ENCODE peak calls at places on chromosomes 2 and 18, in nine cellular contexts. One of them, this sample, is unnamed.

GRCh38 chr2:132701810-132702209 is 31.8 kb upstream of the LYPD1 start:
- DNase-seq in head of caudate nucleus: no peak
- DNase-seq in NCI-H1092 treated with DMSO at 0.1 percent for 48 hours: no peak
- DNase-seq in transverse colon: no peak
- DNase-seq in fibroblast of lung: peak
- DNase-seq in bronchial epithelial cell: peak
- DNase-seq in NCI-H748 treated with DMSO at 0.1 percent for 48 hours: no peak
- DNase-seq in non-pigmented ciliary epithelial cell: no peak
- DNase-seq in RCC 7860: peak
- DNase-seq in this sample: no peak

GRCh38 chr2:204892506-204893255 is 347.4 kb downstream of the PARD3B start:
- DNase-seq in head of caudate nucleus: no peak
- DNase-seq in NCI-H1092 treated with DMSO at 0.1 percent for 48 hours: no peak
- DNase-seq in transverse colon: no peak
- DNase-seq in fibroblast of lung: no peak
- DNase-seq in bronchial epithelial cell: peak
- DNase-seq in NCI-H748 treated with DMSO at 0.1 percent for 48 hours: no peak
- DNase-seq in non-pigmented ciliary epithelial cell: peak
- DNase-seq in RCC 7860: peak
- DNase-seq in this sample: no peak

GRCh38 chr2:85799215-85799956 is 45.6 kb downstream of the ATOH8 start:
- DNase-seq in head of caudate nucleus: no peak
- DNase-seq in NCI-H1092 treated with DMSO at 0.1 percent for 48 hours: no peak
- DNase-seq in transverse colon: peak
- DNase-seq in fibroblast of lung: no peak
- DNase-seq in bronchial epithelial cell: peak
- DNase-seq in NCI-H748 treated with DMSO at 0.1 percent for 48 hours: no peak
- DNase-seq in non-pigmented ciliary epithelial cell: no peak
- DNase-seq in RCC 7860: peak
- DNase-seq in this sample: no peak

GRCh38 chr18:34921811-34922385 is 119.3 kb upstream of the MAPRE2 start:
- DNase-seq in head of caudate nucleus: no peak
- DNase-seq in NCI-H1092 treated with DMSO at 0.1 percent for 48 hours: no peak
- DNase-seq in transverse colon: no peak
- DNase-seq in fibroblast of lung: no peak
- DNase-seq in bronchial epithelial cell: no peak
- DNase-seq in NCI-H748 treated with DMSO at 0.1 percent for 48 hours: no peak
- DNase-seq in non-pigmented ciliary epithelial cell: no peak
- DNase-seq in RCC 7860: no peak
- DNase-seq in this sample: no peak

GRCh38 chr2:38013158-38013752 is 62.7 kb downstream of the CYP1B1 start:
- DNase-seq in head of caudate nucleus: no peak
- DNase-seq in NCI-H1092 treated with DMSO at 0.1 percent for 48 hours: no peak
- DNase-seq in transverse colon: no peak
- DNase-seq in fibroblast of lung: peak
- DNase-seq in bronchial epithelial cell: peak
- DNase-seq in NCI-H748 treated with DMSO at 0.1 percent for 48 hours: no peak
- DNase-seq in non-pigmented ciliary epithelial cell: peak
- DNase-seq in RCC 7860: peak
- DNase-seq in this sample: no peak

GRCh38 chr2:104703669-104704068 is 150.2 kb upstream of the POU3F3 start:
- DNase-seq in head of caudate nucleus: no peak
- DNase-seq in NCI-H1092 treated with DMSO at 0.1 percent for 48 hours: no peak
- DNase-seq in transverse colon: no peak
- DNase-seq in fibroblast of lung: no peak
- DNase-seq in bronchial epithelial cell: peak
- DNase-seq in NCI-H748 treated with DMSO at 0.1 percent for 48 hours: peak
- DNase-seq in non-pigmented ciliary epithelial cell: no peak
- DNase-seq in RCC 7860: no peak
- DNase-seq in this sample: no peak

GRCh38 chr2:47274054-47274779 is 119.1 kb upstream of the STPG4 start:
- DNase-seq in head of caudate nucleus: no peak
- DNase-seq in NCI-H1092 treated with DMSO at 0.1 percent for 48 hours: no peak
- DNase-seq in transverse colon: no peak
- DNase-seq in fibroblast of lung: peak
- DNase-seq in bronchial epithelial cell: peak
- DNase-seq in NCI-H748 treated with DMSO at 0.1 percent for 48 hours: no peak
- DNase-seq in non-pigmented ciliary epithelial cell: peak
- DNase-seq in RCC 7860: no peak
- DNase-seq in this sample: no peak

GRCh38 chr18:22219568-22220355 is 50.4 kb downstream of the GATA6 start:
- DNase-seq in head of caudate nucleus: no peak
- DNase-seq in NCI-H1092 treated with DMSO at 0.1 percent for 48 hours: no peak
- DNase-seq in transverse colon: no peak
- DNase-seq in fibroblast of lung: no peak
- DNase-seq in bronchial epithelial cell: no peak
- DNase-seq in NCI-H748 treated with DMSO at 0.1 percent for 48 hours: no peak
- DNase-seq in non-pigmented ciliary epithelial cell: no peak
- DNase-seq in RCC 7860: no peak
- DNase-seq in this sample: no peak

GRCh38 chr2:161416294-161416632 is at the start of gene TBR1:
- DNase-seq in head of caudate nucleus: no peak
- DNase-seq in NCI-H1092 treated with DMSO at 0.1 percent for 48 hours: no peak
- DNase-seq in transverse colon: no peak
- DNase-seq in fibroblast of lung: peak
- DNase-seq in bronchial epithelial cell: peak
- DNase-seq in NCI-H748 treated with DMSO at 0.1 percent for 48 hours: no peak
- DNase-seq in non-pigmented ciliary epithelial cell: no peak
- DNase-seq in RCC 7860: no peak
- DNase-seq in this sample: no peak

GRCh38 chr2:197184959-197185586 is 125.5 kb downstream of the ANKRD44 start:
- DNase-seq in head of caudate nucleus: peak
- DNase-seq in NCI-H1092 treated with DMSO at 0.1 percent for 48 hours: no peak
- DNase-seq in transverse colon: no peak
- DNase-seq in fibroblast of lung: peak
- DNase-seq in bronchial epithelial cell: peak
- DNase-seq in NCI-H748 treated with DMSO at 0.1 percent for 48 hours: no peak
- DNase-seq in non-pigmented ciliary epithelial cell: no peak
- DNase-seq in RCC 7860: peak
- DNase-seq in this sample: no peak

GRCh38 chr18:49041677-49042570 is 91.2 kb upstream of the SMAD7 start:
- DNase-seq in head of caudate nucleus: peak
- DNase-seq in NCI-H1092 treated with DMSO at 0.1 percent for 48 hours: peak
- DNase-seq in transverse colon: peak
- DNase-seq in fibroblast of lung: peak
- DNase-seq in bronchial epithelial cell: peak
- DNase-seq in NCI-H748 treated with DMSO at 0.1 percent for 48 hours: peak
- DNase-seq in non-pigmented ciliary epithelial cell: no peak
- DNase-seq in RCC 7860: no peak
- DNase-seq in this sample: no peak

GRCh38 chr2:185475868-185476267 is 262.7 kb upstream of the FSIP2 start:
- DNase-seq in head of caudate nucleus: no peak
- DNase-seq in NCI-H1092 treated with DMSO at 0.1 percent for 48 hours: peak
- DNase-seq in transverse colon: no peak
- DNase-seq in fibroblast of lung: no peak
- DNase-seq in bronchial epithelial cell: no peak
- DNase-seq in NCI-H748 treated with DMSO at 0.1 percent for 48 hours: peak
- DNase-seq in non-pigmented ciliary epithelial cell: no peak
- DNase-seq in RCC 7860: no peak
- DNase-seq in this sample: no peak

GRCh38 chr2:20514596-20515269 is 67.9 kb downstream of the RHOB start:
- DNase-seq in head of caudate nucleus: no peak
- DNase-seq in NCI-H1092 treated with DMSO at 0.1 percent for 48 hours: no peak
- DNase-seq in transverse colon: peak
- DNase-seq in fibroblast of lung: peak
- DNase-seq in bronchial epithelial cell: peak
- DNase-seq in NCI-H748 treated with DMSO at 0.1 percent for 48 hours: no peak
- DNase-seq in non-pigmented ciliary epithelial cell: peak
- DNase-seq in RCC 7860: peak
- DNase-seq in this sample: no peak

GRCh38 chr18:21272016-21272582 is 30.1 kb downstream of the GREB1L start:
- DNase-seq in head of caudate nucleus: no peak
- DNase-seq in NCI-H1092 treated with DMSO at 0.1 percent for 48 hours: no peak
- DNase-seq in transverse colon: no peak
- DNase-seq in fibroblast of lung: no peak
- DNase-seq in bronchial epithelial cell: no peak
- DNase-seq in NCI-H748 treated with DMSO at 0.1 percent for 48 hours: no peak
- DNase-seq in non-pigmented ciliary epithelial cell: no peak
- DNase-seq in RCC 7860: no peak
- DNase-seq in this sample: no peak

GRCh38 chr2:135694711-135695110 is 46.9 kb upstream of the UBXN4 start:
- DNase-seq in head of caudate nucleus: no peak
- DNase-seq in NCI-H1092 treated with DMSO at 0.1 percent for 48 hours: no peak
- DNase-seq in transverse colon: no peak
- DNase-seq in fibroblast of lung: peak
- DNase-seq in bronchial epithelial cell: no peak
- DNase-seq in NCI-H748 treated with DMSO at 0.1 percent for 48 hours: no peak
- DNase-seq in non-pigmented ciliary epithelial cell: no peak
- DNase-seq in RCC 7860: no peak
- DNase-seq in this sample: no peak

GRCh38 chr2:54589340-54590215 is 133.5 kb downstream of the SPTBN1 start:
- DNase-seq in head of caudate nucleus: no peak
- DNase-seq in NCI-H1092 treated with DMSO at 0.1 percent for 48 hours: no peak
- DNase-seq in transverse colon: peak
- DNase-seq in fibroblast of lung: peak
- DNase-seq in bronchial epithelial cell: peak
- DNase-seq in NCI-H748 treated with DMSO at 0.1 percent for 48 hours: no peak
- DNase-seq in non-pigmented ciliary epithelial cell: no peak
- DNase-seq in RCC 7860: no peak
- DNase-seq in this sample: no peak

GRCh38 chr2:20382965-20383800 is 32.5 kb upstream of the PUM2 start:
- DNase-seq in head of caudate nucleus: no peak
- DNase-seq in NCI-H1092 treated with DMSO at 0.1 percent for 48 hours: no peak
- DNase-seq in transverse colon: no peak
- DNase-seq in fibroblast of lung: peak
- DNase-seq in bronchial epithelial cell: peak
- DNase-seq in NCI-H748 treated with DMSO at 0.1 percent for 48 hours: no peak
- DNase-seq in non-pigmented ciliary epithelial cell: peak
- DNase-seq in RCC 7860: peak
- DNase-seq in this sample: no peak

GRCh38 chr18:56330381-56331115 is 307.8 kb downstream of the TXNL1 start:
- DNase-seq in head of caudate nucleus: no peak
- DNase-seq in NCI-H1092 treated with DMSO at 0.1 percent for 48 hours: no peak
- DNase-seq in transverse colon: no peak
- DNase-seq in fibroblast of lung: no peak
- DNase-seq in bronchial epithelial cell: no peak
- DNase-seq in NCI-H748 treated with DMSO at 0.1 percent for 48 hours: no peak
- DNase-seq in non-pigmented ciliary epithelial cell: no peak
- DNase-seq in RCC 7860: no peak
- DNase-seq in this sample: no peak

GRCh38 chr2:185318271-185318724 is 420.3 kb upstream of the FSIP2 start:
- DNase-seq in head of caudate nucleus: no peak
- DNase-seq in NCI-H1092 treated with DMSO at 0.1 percent for 48 hours: no peak
- DNase-seq in transverse colon: no peak
- DNase-seq in fibroblast of lung: no peak
- DNase-seq in bronchial epithelial cell: peak
- DNase-seq in NCI-H748 treated with DMSO at 0.1 percent for 48 hours: no peak
- DNase-seq in non-pigmented ciliary epithelial cell: no peak
- DNase-seq in RCC 7860: no peak
- DNase-seq in this sample: no peak

GRCh38 chr2:158043181-158043948 is 58.3 kb upstream of the UPP2 start:
- DNase-seq in head of caudate nucleus: no peak
- DNase-seq in NCI-H1092 treated with DMSO at 0.1 percent for 48 hours: no peak
- DNase-seq in transverse colon: no peak
- DNase-seq in fibroblast of lung: no peak
- DNase-seq in bronchial epithelial cell: no peak
- DNase-seq in NCI-H748 treated with DMSO at 0.1 percent for 48 hours: no peak
- DNase-seq in non-pigmented ciliary epithelial cell: no peak
- DNase-seq in RCC 7860: no peak
- DNase-seq in this sample: no peak

GRCh38 chr18:33720133-33720532 is 142.1 kb downstream of the ASXL3 start:
- DNase-seq in head of caudate nucleus: no peak
- DNase-seq in NCI-H1092 treated with DMSO at 0.1 percent for 48 hours: no peak
- DNase-seq in transverse colon: no peak
- DNase-seq in fibroblast of lung: peak
- DNase-seq in bronchial epithelial cell: peak
- DNase-seq in NCI-H748 treated with DMSO at 0.1 percent for 48 hours: no peak
- DNase-seq in non-pigmented ciliary epithelial cell: peak
- DNase-seq in RCC 7860: no peak
- DNase-seq in this sample: no peak

GRCh38 chr2:101012054-101012705 is 10.1 kb downstream of the RPL31 start:
- DNase-seq in head of caudate nucleus: peak
- DNase-seq in NCI-H1092 treated with DMSO at 0.1 percent for 48 hours: no peak
- DNase-seq in transverse colon: no peak
- DNase-seq in fibroblast of lung: no peak
- DNase-seq in bronchial epithelial cell: no peak
- DNase-seq in NCI-H748 treated with DMSO at 0.1 percent for 48 hours: no peak
- DNase-seq in non-pigmented ciliary epithelial cell: no peak
- DNase-seq in RCC 7860: no peak
- DNase-seq in this sample: no peak

GRCh38 chr2:46847185-46847710 is 68.4 kb downstream of the MCFD2 start:
- DNase-seq in head of caudate nucleus: peak
- DNase-seq in NCI-H1092 treated with DMSO at 0.1 percent for 48 hours: peak
- DNase-seq in transverse colon: peak
- DNase-seq in fibroblast of lung: peak
- DNase-seq in bronchial epithelial cell: peak
- DNase-seq in NCI-H748 treated with DMSO at 0.1 percent for 48 hours: no peak
- DNase-seq in non-pigmented ciliary epithelial cell: peak
- DNase-seq in RCC 7860: peak
- DNase-seq in this sample: no peak

GRCh38 chr2:233974530-233975071 is 57.4 kb downstream of the TRPM8 start:
- DNase-seq in head of caudate nucleus: peak
- DNase-seq in NCI-H1092 treated with DMSO at 0.1 percent for 48 hours: peak
- DNase-seq in transverse colon: no peak
- DNase-seq in fibroblast of lung: peak
- DNase-seq in bronchial epithelial cell: peak
- DNase-seq in NCI-H748 treated with DMSO at 0.1 percent for 48 hours: no peak
- DNase-seq in non-pigmented ciliary epithelial cell: peak
- DNase-seq in RCC 7860: peak
- DNase-seq in this sample: no peak

GRCh38 chr18:37649930-37650329 is 84.3 kb upstream of the CELF4 start:
- DNase-seq in head of caudate nucleus: no peak
- DNase-seq in NCI-H1092 treated with DMSO at 0.1 percent for 48 hours: no peak
- DNase-seq in transverse colon: no peak
- DNase-seq in fibroblast of lung: no peak
- DNase-seq in bronchial epithelial cell: peak
- DNase-seq in NCI-H748 treated with DMSO at 0.1 percent for 48 hours: no peak
- DNase-seq in non-pigmented ciliary epithelial cell: no peak
- DNase-seq in RCC 7860: no peak
- DNase-seq in this sample: no peak

GRCh38 chr2:186718895-186719294 is 25.0 kb downstream of the FAM171B start:
- DNase-seq in head of caudate nucleus: no peak
- DNase-seq in NCI-H1092 treated with DMSO at 0.1 percent for 48 hours: no peak
- DNase-seq in transverse colon: no peak
- DNase-seq in fibroblast of lung: no peak
- DNase-seq in bronchial epithelial cell: no peak
- DNase-seq in NCI-H748 treated with DMSO at 0.1 percent for 48 hours: no peak
- DNase-seq in non-pigmented ciliary epithelial cell: no peak
- DNase-seq in RCC 7860: no peak
- DNase-seq in this sample: no peak

GRCh38 chr2:88697361-88698026 is 6.0 kb downstream of the RPIA start:
- DNase-seq in head of caudate nucleus: no peak
- DNase-seq in NCI-H1092 treated with DMSO at 0.1 percent for 48 hours: no peak
- DNase-seq in transverse colon: no peak
- DNase-seq in fibroblast of lung: no peak
- DNase-seq in bronchial epithelial cell: no peak
- DNase-seq in NCI-H748 treated with DMSO at 0.1 percent for 48 hours: no peak
- DNase-seq in non-pigmented ciliary epithelial cell: no peak
- DNase-seq in RCC 7860: no peak
- DNase-seq in this sample: no peak

GRCh38 chr18:50374170-50374752 is 585 bp upstream of the SKA1 start:
- DNase-seq in head of caudate nucleus: no peak
- DNase-seq in NCI-H1092 treated with DMSO at 0.1 percent for 48 hours: no peak
- DNase-seq in transverse colon: no peak
- DNase-seq in fibroblast of lung: no peak
- DNase-seq in bronchial epithelial cell: no peak
- DNase-seq in NCI-H748 treated with DMSO at 0.1 percent for 48 hours: no peak
- DNase-seq in non-pigmented ciliary epithelial cell: no peak
- DNase-seq in RCC 7860: no peak
- DNase-seq in this sample: no peak

GRCh38 chr2:149908731-149909690 is 321.4 kb upstream of the MMADHC start:
- DNase-seq in head of caudate nucleus: no peak
- DNase-seq in NCI-H1092 treated with DMSO at 0.1 percent for 48 hours: peak
- DNase-seq in transverse colon: no peak
- DNase-seq in fibroblast of lung: peak
- DNase-seq in bronchial epithelial cell: peak
- DNase-seq in NCI-H748 treated with DMSO at 0.1 percent for 48 hours: peak
- DNase-seq in non-pigmented ciliary epithelial cell: no peak
- DNase-seq in RCC 7860: no peak
- DNase-seq in this sample: no peak

GRCh38 chr2:15899751-15900493 is 40.4 kb upstream of the MYCN start:
- DNase-seq in head of caudate nucleus: no peak
- DNase-seq in NCI-H1092 treated with DMSO at 0.1 percent for 48 hours: no peak
- DNase-seq in transverse colon: no peak
- DNase-seq in fibroblast of lung: no peak
- DNase-seq in bronchial epithelial cell: no peak
- DNase-seq in NCI-H748 treated with DMSO at 0.1 percent for 48 hours: no peak
- DNase-seq in non-pigmented ciliary epithelial cell: no peak
- DNase-seq in RCC 7860: no peak
- DNase-seq in this sample: no peak

GRCh38 chr2:66574701-66575624 is 140.0 kb downstream of the MEIS1 start:
- DNase-seq in head of caudate nucleus: peak
- DNase-seq in NCI-H1092 treated with DMSO at 0.1 percent for 48 hours: peak
- DNase-seq in transverse colon: peak
- DNase-seq in fibroblast of lung: peak
- DNase-seq in bronchial epithelial cell: peak
- DNase-seq in NCI-H748 treated with DMSO at 0.1 percent for 48 hours: peak
- DNase-seq in non-pigmented ciliary epithelial cell: no peak
- DNase-seq in RCC 7860: peak
- DNase-seq in this sample: no peak